ENCODE peak calls at places on chromosomes 12 and 14, in nine cellular contexts. W, Q, H, G, J, U, A, N and O are unnamed samples.

GRCh38 chr14:104552738-104553125 is 26.8 kb upstream of the C14orf180 start:
- DNase-seq in W (no peak), Q (no peak), H (no peak), G (no peak), J (no peak), U (no peak), A (no peak), N (no peak), O (no peak)

GRCh38 chr12:40681148-40681547 is 11.1 kb upstream of the CNTN1 start:
- DNase-seq in W (no peak), Q (no peak), H (no peak), G (no peak), J (no peak), U (no peak), A (no peak), N (no peak), O (no peak)

GRCh38 chr14:75307700-75308379 is 29.2 kb downstream of the FOS start:
- DNase-seq in W (peak), Q (peak), H (peak), G (peak), J (peak), U (peak), A (peak), N (peak), O (peak)

GRCh38 chr12:131366261-131366871 is 344.5 kb upstream of the SFSWAP start:
- DNase-seq in W (no peak), Q (no peak), H (no peak), G (no peak), J (peak), U (no peak), A (no peak), N (no peak), O (no peak)

GRCh38 chr14:31109257-31109656 is 83.1 kb upstream of the STRN3 start:
- DNase-seq in W (no peak), Q (no peak), H (no peak), G (no peak), J (no peak), U (no peak), A (no peak), N (no peak), O (no peak)

GRCh38 chr14:105944632-105945610 is 418.5 kb downstream of the TMEM121 start:
- DNase-seq in W (peak), Q (peak), H (peak), G (peak), J (peak), U (no peak), A (peak), N (peak), O (no peak)

GRCh38 chr12:109736552-109737108 is 23.0 kb downstream of the FAM222A start:
- DNase-seq in W (peak), Q (no peak), H (peak), G (no peak), J (peak), U (peak), A (peak), N (no peak), O (no peak)

GRCh38 chr12:124172646-124173045 is 122.2 kb upstream of the RFLNA start:
- DNase-seq in W (no peak), Q (no peak), H (no peak), G (no peak), J (no peak), U (no peak), A (no peak), N (peak), O (no peak)

GRCh38 chr14:95140060-95140858 is 17.1 kb downstream of the DICER1 start:
- DNase-seq in W (peak), Q (no peak), H (no peak), G (no peak), J (no peak), U (no peak), A (no peak), N (no peak), O (peak)

GRCh38 chr14:69610859-69611263 is 535 bp upstream of the SUSD6 start:
- DNase-seq in W (peak), Q (no peak), H (no peak), G (no peak), J (no peak), U (no peak), A (no peak), N (no peak), O (no peak)

GRCh38 chr14:42806909-42807315 is 1200.2 kb downstream of the LRFN5 start:
- DNase-seq in W (peak), Q (no peak), H (no peak), G (no peak), J (no peak), U (no peak), A (no peak), N (no peak), O (no peak)

GRCh38 chr14:75040497-75040896 is 10.8 kb downstream of the MLH3 start:
- DNase-seq in W (no peak), Q (no peak), H (no peak), G (no peak), J (no peak), U (no peak), A (no peak), N (no peak), O (no peak)

GRCh38 chr12:77630341-77630740 is 200.4 kb upstream of the NAV3 start:
- DNase-seq in W (no peak), Q (no peak), H (no peak), G (no peak), J (no peak), U (no peak), A (no peak), N (no peak), O (no peak)

GRCh38 chr14:44782775-44783238 is 178.9 kb downstream of the KLHL28 start:
- DNase-seq in W (no peak), Q (no peak), H (no peak), G (no peak), J (no peak), U (no peak), A (peak), N (peak), O (no peak)

GRCh38 chr12:113278141-113278540 is 56.8 kb downstream of the SLC8B1 start:
- DNase-seq in W (no peak), Q (no peak), H (peak), G (no peak), J (peak), U (no peak), A (no peak), N (no peak), O (no peak)

GRCh38 chr14:89504084-89504483 is 87.1 kb upstream of the FOXN3 start:
- DNase-seq in W (no peak), Q (no peak), H (no peak), G (peak), J (no peak), U (peak), A (no peak), N (no peak), O (no peak)

GRCh38 chr14:68546839-68547238 is 246.0 kb downstream of the ZFP36L1 start:
- DNase-seq in W (peak), Q (no peak), H (no peak), G (no peak), J (no peak), U (no peak), A (no peak), N (peak), O (no peak)

GRCh38 chr12:132356686-132357622 is 27.6 kb upstream of the GALNT9 start:
- DNase-seq in W (peak), Q (no peak), H (peak), G (peak), J (peak), U (no peak), A (peak), N (peak), O (no peak)